ENCODE peak calls at places on chromosomes 12 and 14, in seven cellular contexts. J is choroid plexus epithelial cell, I is endodermal cell, E is Karpas-422, G is colonic mucosa, H is upper lobe of left lung, M is MM.1S. Q is an unnamed sample.

GRCh38 chr12:66118240-66118891 is 12.2 kb downstream of the LLPH start:
- DNase-seq in E (peak; percentile 29), H (no peak), I (no peak), M (no peak), J (peak; percentile 34), G (no peak), Q (no peak)

GRCh38 chr14:56884617-56885016 is 74.3 kb upstream of the OTX2 start:
- DNase-seq in G (no peak), H (no peak), J (no peak), M (no peak), E (no peak), I (no peak), Q (no peak)

GRCh38 chr12:46073321-46073720 is 82.9 kb upstream of the SCAF11 start:
- DNase-seq in J (no peak), G (no peak), I (no peak), M (no peak), H (no peak), E (no peak), Q (no peak)

GRCh38 chr12:107670999-107671643 is 14.5 kb upstream of the PWP1 start:
- DNase-seq in E (peak; percentile 75), G (peak; percentile 32), J (peak; percentile 57), M (peak; percentile 76), I (peak; percentile 94), H (peak; percentile 72), Q (peak; percentile 65)

GRCh38 chr14:36451346-36452065 is 68.5 kb downstream of the NKX2-1 start:
- DNase-seq in J (no peak), H (no peak), M (no peak), E (no peak), G (no peak), I (no peak), Q (no peak)

GRCh38 chr12:105459760-105460325 is 129.4 kb downstream of the C12orf75 start:
- DNase-seq in E (no peak), G (no peak), J (no peak), M (no peak), I (peak; percentile 91), H (peak; percentile 15), Q (peak; percentile 10)

GRCh38 chr14:91708795-91709194 is 23.1 kb downstream of the CATSPERB start:
- DNase-seq in M (peak; percentile 70), H (no peak), J (no peak), G (no peak), E (no peak), I (no peak), Q (peak; percentile 54)

GRCh38 chr12:55908726-55909512 is 18.8 kb downstream of the PYM1 start:
- DNase-seq in M (no peak), G (no peak), I (no peak), J (peak; percentile 65), H (no peak), E (no peak), Q (no peak)

GRCh38 chr12:103505371-103506236 is 9.8 kb upstream of the C12orf42 start:
- DNase-seq in H (no peak), J (no peak), E (no peak), M (peak; percentile 86), G (no peak), I (no peak), Q (peak; percentile 97)

GRCh38 chr12:98828802-98829600 is 183.9 kb downstream of the APAF1 start:
- DNase-seq in E (no peak), H (no peak), M (no peak), J (peak; percentile 22), I (no peak), G (no peak), Q (no peak)

GRCh38 chr12:95836630-95837239 is 22.0 kb upstream of the SNRPF start:
- DNase-seq in M (no peak), H (no peak), I (no peak), G (no peak), J (peak; percentile 37), E (no peak), Q (no peak)
- H3K4me3 ChIP-seq in M (no peak overlapping the region), H (no peak overlapping the region), I (no peak overlapping the region), G (no peak overlapping the region), J (no peak overlapping the region), E (no peak overlapping the region), Q (no peak overlapping the region)

GRCh38 chr12:89353823-89354629 is 1.7 kb upstream of the DUSP6 start:
- DNase-seq in I (peak; percentile 98), E (peak; percentile 86), H (peak; percentile 98), G (peak; percentile 92), J (peak; percentile 63), M (peak; percentile 93), Q (peak; percentile 40)
- H3K4me3 ChIP-seq in I (peak overlapping the region; percentile 98), E (peak overlapping the region; percentile 89), H (peak overlapping the region; percentile 64), G (peak overlapping the region; percentile 70), J (peak overlapping the region; percentile 94), M (peak overlapping the region; percentile 89), Q (peak overlapping the region; percentile 49)

GRCh38 chr12:49967042-49967776 is 5.5 kb downstream of the AQP5 start:
- DNase-seq in M (peak; percentile 81), G (peak; percentile 95), I (peak; percentile 99), E (peak; percentile 96), J (peak; percentile 90), H (peak; percentile 98), Q (peak; percentile 92)

GRCh38 chr12:49968431-49968830 is 4.3 kb upstream of the AQP6 start:
- DNase-seq in J (no peak), G (no peak), I (no peak), E (no peak), M (no peak), H (no peak), Q (no peak)

GRCh38 chr12:49966511-49967041 is 4.9 kb downstream of the AQP5 start:
- DNase-seq in G (no peak), E (peak; percentile 78), J (no peak), M (no peak), I (no peak), H (no peak), Q (no peak)

GRCh38 chr12:49969027-49969426 is 3.7 kb upstream of the AQP6 start:
- DNase-seq in I (no peak), G (no peak), E (no peak), M (no peak), J (no peak), H (no peak), Q (no peak)

DNA sequence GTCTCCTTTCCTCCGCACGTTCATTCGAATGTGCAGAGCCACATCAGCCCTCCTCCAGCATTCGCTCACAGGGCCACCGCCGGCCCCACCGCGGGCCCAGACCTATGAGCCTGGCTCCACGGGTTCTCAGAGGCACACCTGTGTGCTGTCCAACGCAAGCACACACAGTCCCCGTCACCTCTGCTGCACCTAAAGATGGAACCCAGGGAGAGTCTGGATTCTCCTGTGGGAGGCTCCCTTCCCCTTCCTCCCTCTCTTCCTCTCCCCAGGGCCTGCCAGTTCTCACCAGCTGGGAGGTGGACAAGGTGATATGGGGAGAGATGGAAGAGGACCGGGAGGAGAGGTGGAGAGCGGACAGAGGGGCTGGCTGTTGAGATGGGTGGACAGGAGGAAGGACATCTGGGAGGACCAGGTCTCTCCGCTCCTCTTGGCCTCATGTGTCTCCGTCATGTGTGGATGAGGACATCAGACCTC is 4.9 kb upstream of the AQP6 start:
- DNase-seq in E (no peak), I (no peak), M (no peak), H (no peak), G (no peak), J (no peak), Q (no peak)
- H3K4me3 ChIP-seq in E (peak overlapping the region; percentile 64), I (no peak overlapping the region), M (peak overlapping the region; percentile 57), H (peak overlapping the region; percentile 34), G (peak overlapping the region; percentile 33), J (peak overlapping the region; percentile 46), Q (no peak overlapping the region)

DNA sequence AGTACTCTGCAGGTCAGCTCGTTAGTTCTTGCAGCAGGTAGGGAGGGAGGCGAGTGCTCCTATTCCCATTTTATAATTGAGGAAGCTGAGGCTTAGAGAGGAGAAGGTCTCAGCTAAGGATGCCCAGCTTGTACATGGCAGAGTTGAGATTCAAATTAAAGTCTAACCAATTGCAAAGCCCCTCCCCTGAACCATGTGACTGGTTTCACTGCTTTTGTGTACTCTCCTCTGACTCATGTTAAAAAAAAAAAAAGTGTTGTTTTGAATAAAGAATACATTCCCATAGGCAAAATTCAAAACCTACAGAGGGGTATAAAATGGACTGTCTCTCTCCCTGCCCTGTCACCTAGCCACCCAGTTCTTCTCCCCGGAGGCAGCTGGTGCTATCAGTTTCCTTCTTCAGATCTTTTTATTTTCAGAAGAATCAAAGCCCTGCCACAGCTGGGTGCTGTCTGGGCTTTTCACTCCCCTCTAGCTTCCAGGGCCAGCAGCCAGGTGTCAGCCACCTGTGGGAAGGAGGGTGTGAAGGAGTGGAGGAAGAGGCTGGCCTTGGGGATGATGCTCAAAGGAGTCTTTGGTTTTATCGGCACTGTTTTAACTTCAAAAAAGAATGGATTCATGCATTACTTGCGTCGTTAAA is 5.4 kb downstream of the PSMD9 start:
- DNase-seq in E (peak; percentile 55), I (peak; percentile 87), H (no peak), M (peak; percentile 46), J (peak; percentile 78), G (peak; percentile 42), Q (no peak)
- H3K4me3 ChIP-seq in E (no peak overlapping the region), I (no peak overlapping the region), H (no peak overlapping the region), M (no peak overlapping the region), J (no peak overlapping the region), G (no peak overlapping the region), Q (no peak overlapping the region)